ENCODE peak calls at places on chromosomes 6 and 20, in four cellular contexts. U is IMR-90, Z is K562, K is A549. G is an unnamed sample.
A peak's percentile ranks its signal among the peaks of the same experiment; 100 is the strongest.

GRCh38 chr6:82767037-82767436 is 298.6 kb downstream of the UBE3D start:
- DNase-seq in U (no peak), Z (no peak), K (no peak), G (no peak)

GRCh38 chr6:85364354-85364753 is 85.5 kb upstream of the NT5E start:
- DNase-seq in U (peak; percentile 85), Z (no peak), K (peak; percentile 36), G (no peak)

GRCh38 chr20:5602346-5602745 is 147.9 kb upstream of the SHLD1 start:
- DNase-seq in U (peak; percentile 45), Z (no peak), K (no peak), G (no peak)

GRCh38 chr20:4637081-4637797 is 84.5 kb upstream of the PRND start:
- DNase-seq in U (peak; percentile 6), Z (no peak), K (no peak), G (no peak)

GRCh38 chr20:3732327-3733118 is at the start of gene HSPA12B:
- DNase-seq in U (no peak), Z (peak; percentile 83), K (no peak), G (no peak)

GRCh38 chr6:151445482-151445881 is 6.4 kb downstream of the RMND1 start:
- DNase-seq in U (peak; percentile 95), Z (no peak), K (no peak), G (no peak)

GRCh38 chr6:165671222-165671715 is 8.2 kb upstream of the PDE10A start:
- DNase-seq in U (no peak), Z (no peak), K (no peak), G (no peak)

GRCh38 chr6:44446626-44447297 is 59.3 kb downstream of the CDC5L start:
- DNase-seq in U (peak; percentile 93), Z (no peak), K (no peak), G (no peak)

GRCh38 chr6:113645576-113645970 is 211.6 kb upstream of the MARCKS start:
- DNase-seq in U (peak; percentile 97), Z (no peak), K (peak; percentile 65), G (no peak)

GRCh38 chr20:41183831-41184230 is 46.5 kb downstream of the PLCG1 start:
- DNase-seq in U (no peak), Z (no peak), K (no peak), G (no peak)

GRCh38 chr20:11849270-11849920 is 68.3 kb upstream of the BTBD3 start:
- DNase-seq in U (peak; percentile 50), Z (no peak), K (no peak), G (no peak)

GRCh38 chr6:46312657-46313056 is 141.9 kb upstream of the ENPP5 start:
- DNase-seq in U (no peak), Z (no peak), K (no peak), G (no peak)

GRCh38 chr6:150589828-150590227 is 9.9 kb upstream of the PLEKHG1 start:
- DNase-seq in U (no peak), Z (no peak), K (no peak), G (no peak)

GRCh38 chr6:33822575-33823395 is 19.0 kb upstream of the MLN start:
- DNase-seq in U (no peak), Z (peak; percentile 91), K (peak; percentile 54), G (no peak)

GRCh38 chr6:121838842-121839241 is 403.4 kb downstream of the GJA1 start:
- DNase-seq in U (peak; percentile 38), Z (no peak), K (no peak), G (no peak)

GRCh38 chr20:62052336-62052841 is 13.3 kb downstream of the TAF4 start:
- DNase-seq in U (no peak), Z (peak; percentile 39), K (no peak), G (no peak)

GRCh38 chr20:51597389-51598231 is 55.1 kb upstream of the NFATC2 start:
- DNase-seq in U (no peak), Z (no peak), K (no peak), G (no peak)

GRCh38 chr6:44606506-44606905 is 219.0 kb downstream of the CDC5L start:
- DNase-seq in U (no peak), Z (no peak), K (no peak), G (no peak)

GRCh38 chr6:43090557-43090952 is 14.4 kb downstream of the PTK7 start:
- DNase-seq in U (peak; percentile 44), Z (no peak), K (no peak), G (no peak)

GRCh38 chr6:45472383-45472782 is 94.6 kb upstream of the SUPT3H start:
- DNase-seq in U (peak; percentile 51), Z (no peak), K (no peak), G (no peak)

GRCh38 chr6:90460067-90460466 is 126.8 kb downstream of the MAP3K7 start:
- DNase-seq in U (no peak), Z (no peak), K (no peak), G (no peak)

GRCh38 chr6:157596461-157596860 is 215.5 kb downstream of the ZDHHC14 start:
- DNase-seq in U (no peak), Z (no peak), K (no peak), G (no peak)

GRCh38 chr6:90537027-90537426 is 49.8 kb downstream of the MAP3K7 start:
- DNase-seq in U (peak; percentile 45), Z (no peak), K (no peak), G (no peak)

GRCh38 chr6:145544514-145544913 is 190.8 kb downstream of the EPM2A start:
- DNase-seq in U (no peak), Z (no peak), K (no peak), G (no peak)

GRCh38 chr6:164252952-164253351 is 838.4 kb downstream of the QKI start:
- DNase-seq in U (no peak), Z (no peak), K (no peak), G (no peak)

GRCh38 chr6:168155193-168155592 is 76.2 kb upstream of the FRMD1 start:
- DNase-seq in U (peak; percentile 67), Z (no peak), K (peak; percentile 48), G (no peak)

GRCh38 chr6:31764239-31764638 is 1.8 kb downstream of the SAPCD1 start:
- DNase-seq in U (no peak), Z (peak; percentile 79), K (no peak), G (no peak)

GRCh38 chr6:164827537-164827936 is 481.9 kb downstream of the C6orf118 start:
- DNase-seq in U (no peak), Z (no peak), K (no peak), G (no peak)

GRCh38 chr6:130148181-130148580 is 74.6 kb downstream of the SAMD3 start:
- DNase-seq in U (no peak), Z (no peak), K (peak; percentile 15), G (no peak)

GRCh38 chr6:130140084-130140483 is 82.7 kb downstream of the SAMD3 start:
- DNase-seq in U (peak; percentile 28), Z (no peak), K (no peak), G (no peak)

GRCh38 chr6:130138909-130139242 is 83.9 kb downstream of the SAMD3 start:
- DNase-seq in U (no peak), Z (no peak), K (no peak), G (no peak)

GRCh38 chr6:130147151-130147550 is 75.6 kb downstream of the SAMD3 start:
- DNase-seq in U (no peak), Z (no peak), K (no peak), G (no peak)

GRCh38 chr6:130143709-130144108 is 79.0 kb downstream of the SAMD3 start:
- DNase-seq in U (peak; percentile 48), Z (no peak), K (no peak), G (no peak)
- TF ChIP-seq ELK1 in U (no peak), Z (no peak), K (no peak), G (no peak)

GRCh38 chr6:111844921-111845320 is 28.3 kb downstream of the FYN start:
- DNase-seq in U (no peak), Z (no peak), K (no peak), G (no peak)
- TF ChIP-seq ELK1 in U (no peak), Z (no peak), K (no peak), G (no peak)

GRCh38 chr6:73927421-73927820 is 231.4 kb downstream of the CD109 start:
- DNase-seq in U (no peak), Z (no peak), K (no peak), G (no peak)

GRCh38 chr6:73923899-73924485 is 228.0 kb downstream of the CD109 start:
- DNase-seq in U (peak; percentile 53), Z (no peak), K (no peak), G (no peak)

GRCh38 chr6:73929421-73929820 is 233.4 kb downstream of the CD109 start:
- DNase-seq in U (peak; percentile 13), Z (no peak), K (peak; percentile 16), G (no peak)
- TF ChIP-seq ELK1 in U (no peak), Z (no peak), K (no peak), G (no peak)

GRCh38 chr20:46217583-46217982 is 90.7 kb downstream of the CDH22 start:
- DNase-seq in U (no peak), Z (no peak), K (no peak), G (no peak)

GRCh38 chr20:46216770-46217464 is 91.4 kb downstream of the CDH22 start:
- DNase-seq in U (no peak), Z (no peak), K (no peak), G (no peak)

GRCh38 chr20:46213946-46214830 is 94.1 kb downstream of the CDH22 start:
- DNase-seq in U (no peak), Z (no peak), K (no peak), G (no peak)

GRCh38 chr20:46214831-46215488 is 93.3 kb downstream of the CDH22 start:
- DNase-seq in U (no peak), Z (no peak), K (no peak), G (no peak)

GRCh38 chr20:46215913-46216707 is 92.2 kb downstream of the CDH22 start:
- DNase-seq in U (peak; percentile 28), Z (peak; percentile 78), K (peak; percentile 22), G (no peak)
- TF ChIP-seq ELK1 in U (no peak), Z (no peak), K (no peak), G (no peak)

DNA sequence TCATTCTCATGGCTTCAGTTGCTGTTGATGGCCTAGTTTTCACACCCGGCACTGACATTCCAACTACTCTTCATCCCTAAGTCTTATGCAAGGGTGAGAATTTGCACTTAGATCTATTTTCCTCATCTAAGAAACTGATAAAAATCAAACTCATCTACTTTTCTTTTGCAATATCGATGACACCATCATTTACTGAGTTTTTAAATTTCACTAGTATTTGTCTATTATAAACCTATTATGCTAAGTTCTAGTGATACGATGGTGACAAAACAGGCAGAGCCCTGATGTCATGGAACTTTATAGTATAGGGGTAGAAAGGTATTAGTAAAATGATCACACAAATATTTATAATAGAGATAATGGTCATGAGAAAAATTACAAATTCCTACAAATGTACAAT is 167.9 kb upstream of the CITED2 start:
- DNase-seq in U (no peak), Z (no peak), K (no peak), G (no peak)
- TF ChIP-seq ELK1 in U (no peak), Z (no peak), K (no peak), G (no peak)

G was measured in GM12878.